ENCODE peak calls at places on chromosomes 2 and 18, in six cellular contexts. J, P, S, Y, N and M are unnamed samples. For H3K36me3, the result is how much of the 10 kb centered on the place peaks cover.

GRCh38 chr18:79769698-79770500 is 27.8 kb upstream of the KCNG2 start:
- DNase-seq in J (no peak), P (no peak), S (no peak), Y (no peak), N (no peak), M (no peak)

GRCh38 chr2:88855620-88856408 is 164.3 kb downstream of the RPIA start:
- DNase-seq in J (no peak), P (no peak), S (no peak), Y (no peak), N (no peak), M (no peak)

GRCh38 chr2:174120346-174120745 is 128.0 kb downstream of the OLA1 start:
- DNase-seq in J (no peak), P (peak), S (peak), Y (peak), N (peak), M (no peak)

GRCh38 chr2:223494496-223494895 is 107.7 kb downstream of the SCG2 start:
- DNase-seq in J (no peak), P (no peak), S (no peak), Y (no peak), N (no peak), M (no peak)

GRCh38 chr2:68225119-68225632 is 27.2 kb downstream of the PPP3R1 start:
- DNase-seq in J (peak), P (peak), S (no peak), Y (peak), N (peak), M (no peak)

GRCh38 chr2:127025357-127026062 is 81.4 kb downstream of the BIN1 start:
- DNase-seq in J (peak), P (peak), S (peak), Y (no peak), N (no peak), M (peak)

GRCh38 chr18:58381676-58382411 is 247.0 kb downstream of the ALPK2 start:
- DNase-seq in J (no peak), P (no peak), S (no peak), Y (no peak), N (no peak), M (no peak)

GRCh38 chr2:113126845-113127645 is at the start of gene IL1RN:
- DNase-seq in J (no peak), P (no peak), S (no peak), Y (no peak), N (no peak), M (no peak)

GRCh38 chr18:22983175-22983574 is 50.0 kb downstream of the RBBP8 start:
- DNase-seq in J (peak), P (peak), S (peak), Y (peak), N (peak), M (no peak)

GRCh38 chr2:132415256-132416079 is 1.1 kb upstream of the GPR39 start:
- DNase-seq in J (peak), P (no peak), S (no peak), Y (no peak), N (peak), M (no peak)

GRCh38 chr2:168948621-168949212 is 47.6 kb downstream of the G6PC2 start:
- DNase-seq in J (peak), P (no peak), S (no peak), Y (no peak), N (peak), M (no peak)

GRCh38 chr18:48787523-48788151 is 163.1 kb downstream of the SMAD7 start:
- DNase-seq in J (no peak), P (no peak), S (no peak), Y (no peak), N (no peak), M (peak)

GRCh38 chr2:23620841-23621341 is 235.9 kb downstream of the KLHL29 start:
- DNase-seq in J (peak), P (no peak), S (peak), Y (no peak), N (no peak), M (no peak)

GRCh38 chr2:105256431-105257047 is 15.0 kb downstream of the GPR45 start:
- DNase-seq in J (peak), P (peak), S (peak), Y (no peak), N (no peak), M (no peak)

GRCh38 chr2:240565267-240566202 is 2.7 kb upstream of the RNPEPL1 start:
- DNase-seq in J (peak), P (peak), S (peak), Y (peak), N (peak), M (no peak)

GRCh38 chr18:3593381-3593903 is 143.5 kb downstream of the TGIF1 start:
- DNase-seq in J (peak), P (peak), S (peak), Y (no peak), N (peak), M (peak)

GRCh38 chr2:174846941-174847938 is 83.0 kb upstream of the CHRNA1 start:
- DNase-seq in J (peak), P (peak), S (peak), Y (no peak), N (peak), M (no peak)

GRCh38 chr2:149422337-149422990 is 92.1 kb downstream of the LYPD6 start:
- DNase-seq in J (peak), P (peak), S (peak), Y (peak), N (peak), M (peak)

GRCh38 chr2:226184940-226185575 is 614.6 kb downstream of the IRS1 start:
- DNase-seq in J (peak), P (peak), S (peak), Y (no peak), N (no peak), M (no peak)

GRCh38 chr18:76697441-76697901 is 124.9 kb upstream of the ZNF236 start:
- DNase-seq in J (peak), P (peak), S (peak), Y (no peak), N (no peak), M (no peak)

GRCh38 chr2:152525277-152525838 is 190.4 kb downstream of the FMNL2 start:
- DNase-seq in J (peak), P (peak), S (peak), Y (no peak), N (peak), M (no peak)

GRCh38 chr18:68772268-68772667 is 25.6 kb upstream of the CCDC102B start:
- DNase-seq in J (no peak), P (no peak), S (no peak), Y (no peak), N (no peak), M (no peak)
- TF ChIP-seq CTCF in J (no peak), P (no peak), S (no peak), Y (no peak), N (no peak), M (no peak)

DNA sequence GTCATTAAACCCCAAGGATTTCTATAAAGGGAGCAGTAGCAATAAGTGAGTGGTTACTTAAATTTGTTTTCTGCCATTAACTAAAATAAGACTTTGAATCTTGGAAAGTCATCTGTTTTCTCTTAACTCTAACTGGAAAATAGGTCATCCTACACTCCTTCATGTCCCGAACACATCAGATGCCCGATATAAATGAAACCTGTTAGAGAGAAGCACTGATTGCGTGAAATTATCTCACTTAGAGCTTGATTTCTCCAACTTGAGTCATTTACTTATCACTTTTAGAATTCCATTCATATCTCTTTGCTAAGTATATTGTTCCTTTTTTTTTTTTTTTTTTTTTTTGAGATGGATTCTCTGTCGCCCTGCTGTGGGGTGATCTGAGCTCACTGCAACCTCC is 10.8 kb downstream of the PIK3C3 start:
- DNase-seq in J (no peak), P (no peak), S (peak), Y (no peak), N (no peak), M (no peak)
- H3K36me3 ChIP-seq in J (under half), P (under half), S (under half), Y (under half), N (under half), M (under half)

DNA sequence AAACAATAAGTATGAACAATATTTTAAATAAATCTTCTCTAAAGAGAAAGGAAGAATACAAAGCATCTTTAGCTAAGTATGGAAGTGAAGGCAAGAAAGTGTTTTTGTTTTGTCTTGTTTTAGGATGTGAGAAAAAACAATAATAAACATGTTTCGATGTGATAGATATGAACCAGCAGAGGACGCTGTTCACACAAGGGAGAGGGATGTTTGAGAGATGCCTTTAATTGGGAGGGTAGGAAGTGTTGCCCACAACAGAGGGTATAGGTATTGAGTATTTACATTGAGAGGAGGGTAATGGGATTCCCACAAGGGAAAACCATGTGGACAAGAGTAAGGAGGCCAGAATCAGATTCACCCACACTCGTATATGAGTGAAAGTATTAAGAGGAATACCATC is 55.1 kb downstream of the CDH19 start:
- DNase-seq in J (peak), P (no peak), S (no peak), Y (no peak), N (peak), M (no peak)
- TF ChIP-seq CTCF in J (no peak), P (peak), S (no peak), Y (no peak), N (peak), M (no peak)

GRCh38 chr2:237351046-237351445 is 62.9 kb downstream of the COL6A3 start:
- DNase-seq in J (no peak), P (no peak), S (no peak), Y (no peak), N (no peak), M (no peak)
- H3K36me3 ChIP-seq in J (under half), P (under half), S (under half), Y (under half), N (under half), M (under half)

GRCh38 chr18:32032609-32033008 is 14.0 kb downstream of the RNF125 start:
- DNase-seq in J (no peak), P (no peak), S (no peak), Y (no peak), N (no peak), M (no peak)
- TF ChIP-seq CTCF in J (no peak), P (no peak), S (no peak), Y (no peak), N (no peak), M (no peak)

GRCh38 chr2:54648256-54648655 is 75.2 kb upstream of the EML6 start:
- DNase-seq in J (no peak), P (no peak), S (no peak), Y (no peak), N (no peak), M (no peak)
- H3K36me3 ChIP-seq in J (half or more), P (under half), S (half or more), Y (half or more), N (half or more), M (under half)

GRCh38 chr2:172861632-172862031 is 126.0 kb downstream of the RAPGEF4 start:
- DNase-seq in J (no peak), P (no peak), S (no peak), Y (no peak), N (no peak), M (no peak)
- TF ChIP-seq CTCF in J (no peak), P (no peak), S (no peak), Y (no peak), N (no peak), M (no peak)

DNA sequence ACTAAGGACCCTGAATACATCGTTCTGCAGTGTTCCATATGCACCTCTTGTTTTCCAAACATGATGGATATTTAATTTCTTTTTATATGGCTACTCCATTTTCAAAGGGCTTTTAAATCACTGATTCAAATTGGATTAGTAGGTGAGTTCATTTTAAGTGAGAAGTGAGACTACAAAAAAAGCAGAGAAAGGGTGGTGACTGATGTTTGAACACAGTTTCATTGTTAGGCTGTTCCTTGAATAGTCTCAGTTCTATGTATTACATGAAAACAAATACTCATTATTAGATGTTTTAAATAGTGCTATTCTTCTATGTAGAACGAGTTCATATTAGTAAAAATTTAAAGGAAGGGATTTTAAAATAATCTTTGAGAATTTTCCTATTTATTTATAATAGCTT is 72.7 kb upstream of the STON1 start:
- DNase-seq in J (no peak), P (no peak), S (no peak), Y (no peak), N (no peak), M (no peak)
- H3K36me3 ChIP-seq in J (under half), P (under half), S (under half), Y (under half), N (under half), M (under half)

GRCh38 chr18:37282386-37283037 is 283.1 kb downstream of the CELF4 start:
- DNase-seq in J (peak), P (no peak), S (no peak), Y (no peak), N (peak), M (no peak)
- TF ChIP-seq CTCF in J (peak), P (peak), S (peak), Y (peak), N (peak), M (peak)

DNA sequence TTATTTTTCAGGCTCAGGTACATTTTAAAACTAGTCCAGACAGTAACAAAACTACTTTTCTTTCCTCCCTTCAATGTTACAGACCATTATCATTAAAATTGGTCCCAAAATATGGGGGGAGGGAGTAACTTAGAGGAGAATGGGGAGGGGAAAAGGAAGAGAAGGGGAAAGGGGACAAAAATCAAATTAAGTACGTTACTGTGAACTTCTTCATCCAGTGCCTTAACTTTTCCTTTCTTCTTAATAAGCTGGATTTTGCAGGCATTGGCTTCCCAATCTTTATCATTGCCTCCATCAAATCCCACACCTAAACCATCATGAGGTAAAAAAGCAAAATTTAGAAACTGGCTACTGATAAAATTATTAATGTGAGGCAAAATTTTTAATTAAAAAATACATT is 17.2 kb downstream of the GFPT1 start:
- DNase-seq in J (no peak), P (no peak), S (no peak), Y (no peak), N (no peak), M (no peak)
- H3K36me3 ChIP-seq in J (under half), P (under half), S (half or more), Y (under half), N (under half), M (under half)